ENCODE peak calls at places on chromosomes 7 and 10, in nine cellular contexts. A, U, H, T, N, C, E, G and Q are unnamed samples.

GRCh38 chr10:31708513-31708912 is 220.1 kb downstream of the ARHGAP12 start:
- DNase-seq in A (no peak), U (no peak), H (no peak), T (peak; percentile 17), N (no peak), C (no peak), E (no peak), G (no peak), Q (no peak)

GRCh38 chr7:138875794-138876193 is 77.8 kb upstream of the ATP6V0A4 start:
- DNase-seq in A (peak; percentile 90), U (no peak), H (peak; percentile 87), T (peak; percentile 26), N (no peak), C (no peak), E (no peak), G (no peak), Q (peak; percentile 76)

GRCh38 chr10:44382981-44383748 is 1.7 kb downstream of the CXCL12 start:
- DNase-seq in A (no peak), U (no peak), H (no peak), T (no peak), N (no peak), C (peak; percentile 18), E (no peak), G (no peak), Q (no peak)

GRCh38 chr7:28149291-28150101 is 31.1 kb downstream of the JAZF1 start:
- DNase-seq in A (no peak), U (no peak), H (no peak), T (no peak), N (no peak), C (no peak), E (no peak), G (no peak), Q (no peak)

GRCh38 chr10:36725581-36726520 is 399.5 kb upstream of the ANKRD30A start:
- DNase-seq in A (peak; percentile 61), U (no peak), H (peak; percentile 91), T (peak; percentile 71), N (no peak), C (no peak), E (peak; percentile 44), G (peak; percentile 86), Q (peak; percentile 71)

GRCh38 chr7:42832672-42833071 is 79.2 kb downstream of the C7orf25 start:
- DNase-seq in A (no peak), U (no peak), H (no peak), T (no peak), N (no peak), C (no peak), E (no peak), G (no peak), Q (no peak)

GRCh38 chr10:119413738-119414611 is 128.5 kb downstream of the RGS10 start:
- DNase-seq in A (no peak), U (no peak), H (peak; percentile 84), T (peak; percentile 77), N (peak; percentile 44), C (no peak), E (no peak), G (no peak), Q (peak; percentile 70)

GRCh38 chr10:103470755-103471653 is 8.0 kb downstream of the CALHM3 start:
- DNase-seq in A (no peak), U (peak; percentile 45), H (peak; percentile 78), T (peak; percentile 73), N (peak; percentile 71), C (no peak), E (no peak), G (no peak), Q (no peak)

GRCh38 chr7:7553386-7553785 is 13.3 kb upstream of the MIOS start:
- DNase-seq in A (no peak), U (no peak), H (peak; percentile 60), T (no peak), N (no peak), C (no peak), E (no peak), G (no peak), Q (no peak)

GRCh38 chr7:7557252-7557651 is 9.4 kb upstream of the MIOS start:
- DNase-seq in A (no peak), U (no peak), H (no peak), T (no peak), N (no peak), C (no peak), E (no peak), G (no peak), Q (no peak)

GRCh38 chr7:7554021-7554432 is 12.7 kb upstream of the MIOS start:
- DNase-seq in A (peak; percentile 64), U (no peak), H (peak; percentile 91), T (peak; percentile 49), N (no peak), C (no peak), E (no peak), G (no peak), Q (peak; percentile 92)

GRCh38 chr7:7554647-7555575 is 11.8 kb upstream of the MIOS start:
- DNase-seq in A (no peak), U (no peak), H (no peak), T (no peak), N (no peak), C (no peak), E (peak; percentile 67), G (no peak), Q (no peak)

DNA sequence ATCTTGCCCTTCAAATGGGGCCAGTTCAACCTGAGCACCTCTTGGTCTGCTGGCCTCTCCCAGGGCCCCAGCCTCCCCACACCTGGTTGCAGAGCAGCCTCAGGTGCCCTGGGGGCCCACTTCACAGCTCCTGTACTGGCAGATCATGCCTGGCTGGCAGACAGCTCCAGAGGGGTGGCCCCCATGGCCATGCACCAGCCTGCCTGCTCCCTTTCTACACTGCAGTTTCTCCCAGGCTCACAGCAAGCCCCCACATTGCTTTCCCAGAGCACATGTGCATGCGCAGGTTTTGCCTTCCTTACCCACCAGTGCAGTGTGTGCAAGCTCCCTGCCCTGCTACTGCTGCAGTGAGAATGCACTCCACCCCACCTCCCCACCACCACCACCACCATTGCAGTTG is 9.8 kb upstream of the MIOS start:
- DNase-seq in A (no peak), U (no peak), H (no peak), T (no peak), N (no peak), C (no peak), E (no peak), G (no peak), Q (no peak)
- TF ChIP-seq CTCF in A (no peak), U (no peak), H (no peak), T (no peak), N (no peak), C (no peak), E (no peak), G (no peak), Q (no peak)

GRCh38 chr7:127654404-127655392 is 2.7 kb downstream of the SND1 start:
- DNase-seq in A (no peak), U (no peak), H (peak; percentile 43), T (peak; percentile 25), N (no peak), C (no peak), E (no peak), G (no peak), Q (no peak)

GRCh38 chr7:127657500-127657899 is 5.5 kb downstream of the SND1 start:
- DNase-seq in A (no peak), U (no peak), H (no peak), T (no peak), N (no peak), C (no peak), E (no peak), G (no peak), Q (no peak)

GRCh38 chr7:127652333-127653248 is 597 bp downstream of the SND1 start:
- DNase-seq in A (no peak), U (no peak), H (peak; percentile 63), T (peak; percentile 35), N (no peak), C (no peak), E (no peak), G (peak; percentile 24), Q (no peak)

GRCh38 chr7:127653396-127653795 is 1.4 kb downstream of the SND1 start:
- DNase-seq in A (no peak), U (no peak), H (no peak), T (no peak), N (no peak), C (no peak), E (no peak), G (no peak), Q (no peak)

DNA sequence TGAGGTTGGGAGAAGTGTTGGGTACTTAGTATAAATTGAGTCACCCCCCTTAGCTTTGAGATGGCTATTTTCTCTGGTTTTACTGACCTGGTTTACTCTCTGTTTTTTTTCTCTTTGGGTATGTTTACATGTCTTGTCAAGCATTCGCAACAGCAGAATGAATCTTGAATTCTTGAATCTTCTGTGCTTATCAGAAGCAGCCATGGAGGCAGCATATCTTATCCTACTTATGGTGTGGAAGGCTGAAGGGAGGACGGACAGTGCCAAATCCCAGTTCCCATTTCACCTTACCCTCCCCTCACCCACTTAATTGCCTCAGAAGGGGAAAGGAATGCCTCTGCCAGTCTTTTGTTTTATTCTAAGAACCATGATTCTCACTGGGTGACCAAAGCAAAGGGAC is 3.7 kb downstream of the SND1 start:
- DNase-seq in A (no peak), U (no peak), H (no peak), T (no peak), N (no peak), C (no peak), E (no peak), G (no peak), Q (no peak)
- H3K4me3 ChIP-seq in A (no peak overlapping the region), U (no peak overlapping the region), H (no peak overlapping the region), T (no peak overlapping the region), N (no peak overlapping the region), C (no peak overlapping the region), E (no peak overlapping the region), G (no peak overlapping the region), Q (no peak overlapping the region)

GRCh38 chr7:129772646-129773280 is 161.2 kb downstream of the NRF1 start:
- DNase-seq in A (no peak), U (no peak), H (no peak), T (no peak), N (no peak), C (no peak), E (no peak), G (no peak), Q (no peak)

GRCh38 chr7:129773328-129773731 is 161.8 kb downstream of the NRF1 start:
- DNase-seq in A (no peak), U (no peak), H (no peak), T (no peak), N (no peak), C (no peak), E (no peak), G (no peak), Q (no peak)

GRCh38 chr7:129769866-129770808 is 158.6 kb downstream of the NRF1 start:
- DNase-seq in A (no peak), U (no peak), H (no peak), T (no peak), N (no peak), C (no peak), E (no peak), G (no peak), Q (no peak)

GRCh38 chr7:129771201-129771927 is 159.8 kb downstream of the NRF1 start:
- DNase-seq in A (no peak), U (no peak), H (no peak), T (no peak), N (no peak), C (no peak), E (no peak), G (no peak), Q (no peak)

GRCh38 chr7:129771928-129772479 is 160.5 kb downstream of the NRF1 start:
- DNase-seq in A (no peak), U (no peak), H (no peak), T (no peak), N (no peak), C (no peak), E (no peak), G (no peak), Q (no peak)
- TF ChIP-seq CTCF in A (no peak), U (no peak), H (no peak), T (no peak), N (no peak), C (no peak), E (no peak), G (no peak), Q (no peak)

GRCh38 chr10:24462340-24462739 is 253.4 kb downstream of the KIAA1217 start:
- DNase-seq in A (no peak), U (no peak), H (no peak), T (no peak), N (no peak), C (no peak), E (no peak), G (no peak), Q (no peak)

GRCh38 chr10:24462889-24463552 is 254.1 kb downstream of the KIAA1217 start:
- DNase-seq in A (no peak), U (no peak), H (peak; percentile 54), T (no peak), N (no peak), C (no peak), E (no peak), G (peak; percentile 17), Q (no peak)

GRCh38 chr10:24465124-24465874 is 256.4 kb downstream of the KIAA1217 start:
- DNase-seq in A (no peak), U (peak; percentile 33), H (peak; percentile 90), T (peak; percentile 81), N (peak; percentile 39), C (no peak), E (no peak), G (no peak), Q (peak; percentile 94)

GRCh38 chr10:24465899-24466615 is 257.1 kb downstream of the KIAA1217 start:
- DNase-seq in A (peak; percentile 93), U (peak; percentile 61), H (peak; percentile 97), T (peak; percentile 79), N (peak; percentile 59), C (no peak), E (no peak), G (peak; percentile 83), Q (no peak)

GRCh38 chr10:24463683-24464426 is 254.9 kb downstream of the KIAA1217 start:
- DNase-seq in A (peak; percentile 94), U (no peak), H (peak; percentile 99), T (peak; percentile 74), N (peak; percentile 48), C (peak; percentile 46), E (no peak), G (peak; percentile 16), Q (no peak)
- H3K4me3 ChIP-seq in A (no peak overlapping the region), U (no peak overlapping the region), H (no peak overlapping the region), T (no peak overlapping the region), N (no peak overlapping the region), C (no peak overlapping the region), E (no peak overlapping the region), G (no peak overlapping the region), Q (no peak overlapping the region)